ENCODE peak calls at places on chromosomes 7 and 10, in eight cellular contexts. R is GM12878; O is bronchial epithelial cell; H is A549; G is ascending aorta; E is H9; W is activated CD8-positive, alpha-beta T cell treated with anti-CD3 and anti-CD28 coated beads for 36 hours; M is spleen. L is an unnamed sample.

GRCh38 chr10:52143338-52143737 is 170.7 kb upstream of the DKK1 start:
- DNase-seq in O (no peak), M (no peak), H (no peak), G (no peak), R (no peak), W (no peak), E (no peak), L (no peak)

GRCh38 chr7:78768859-78769258 is 684.6 kb downstream of the MAGI2 start:
- DNase-seq in M (no peak), W (no peak), O (no peak), H (no peak), G (no peak), R (no peak), E (no peak), L (no peak)

GRCh38 chr10:128435811-128436210 is 309.6 kb upstream of the MKI67 start:
- DNase-seq in M (no peak), H (no peak), O (no peak), G (no peak), R (no peak), W (no peak), E (no peak), L (no peak)

GRCh38 chr10:71729023-71729649 is 9.6 kb upstream of the C10orf105 start:
- DNase-seq in M (peak), E (no peak), R (no peak), W (no peak), O (peak), H (peak), G (no peak), L (no peak)

GRCh38 chr7:132817844-132818427 is 241.7 kb upstream of the PLXNA4 start:
- DNase-seq in O (no peak), M (no peak), W (no peak), R (no peak), H (no peak), E (no peak), G (no peak), L (no peak)

GRCh38 chr7:94348142-94348541 is 46.6 kb upstream of the COL1A2 start:
- DNase-seq in M (no peak), W (no peak), G (no peak), H (no peak), R (no peak), E (no peak), O (no peak), L (no peak)

GRCh38 chr10:94983555-94983954 is 45.1 kb downstream of the CYP2C9 start:
- DNase-seq in O (no peak), R (no peak), G (no peak), W (no peak), E (no peak), M (no peak), H (no peak), L (no peak)

GRCh38 chr7:46653848-46654247 is 732.8 kb upstream of the IGFBP3 start:
- DNase-seq in G (no peak), H (no peak), R (no peak), W (no peak), E (no peak), O (no peak), M (no peak), L (no peak)

GRCh38 chr10:26843736-26844135 is 17.0 kb downstream of the ABI1 start:
- DNase-seq in W (no peak), M (no peak), E (no peak), G (no peak), R (no peak), H (no peak), O (peak), L (no peak)

GRCh38 chr7:141600139-141600538 is 48.9 kb downstream of the AGK start:
- DNase-seq in H (no peak), W (no peak), E (no peak), M (no peak), G (no peak), R (no peak), O (no peak), L (no peak)

GRCh38 chr7:45036317-45036716 is 36.3 kb downstream of the CCM2 start:
- DNase-seq in R (no peak), H (no peak), W (no peak), O (no peak), E (no peak), G (no peak), M (no peak), L (no peak)

GRCh38 chr7:132089356-132089755 is 486.9 kb downstream of the PLXNA4 start:
- DNase-seq in W (no peak), H (no peak), R (no peak), O (no peak), G (no peak), M (no peak), E (no peak), L (no peak)

GRCh38 chr10:28681345-28681763 is 4.0 kb downstream of the BAMBI start:
- DNase-seq in G (no peak), E (no peak), M (no peak), O (no peak), H (no peak), W (no peak), R (no peak), L (no peak)

GRCh38 chr7:151060416-151061234 is 1.2 kb downstream of the SLC4A2 start:
- DNase-seq in G (no peak), R (no peak), H (peak), M (no peak), W (peak), O (no peak), E (no peak), L (no peak)

GRCh38 chr10:97450828-97451227 is 4.9 kb downstream of the ZDHHC16 start:
- DNase-seq in H (no peak), M (no peak), W (no peak), G (no peak), O (peak), E (no peak), R (no peak), L (no peak)

GRCh38 chr10:7218974-7219373 is 191.9 kb downstream of the SFMBT2 start:
- DNase-seq in W (no peak), O (no peak), G (no peak), M (no peak), R (no peak), E (no peak), H (no peak), L (no peak)

GRCh38 chr7:85695041-85695990 is 508.5 kb upstream of the SEMA3D start:
- DNase-seq in H (peak), G (no peak), M (no peak), R (no peak), E (no peak), W (no peak), O (peak), L (no peak)

GRCh38 chr7:1651031-1651446 is 19.0 kb upstream of the ELFN1 start:
- DNase-seq in G (no peak), R (no peak), O (no peak), W (no peak), E (no peak), H (no peak), M (no peak), L (no peak)

GRCh38 chr7:101557421-101557820 is 71.7 kb downstream of the MYL10 start:
- DNase-seq in W (no peak), E (peak), O (no peak), R (no peak), H (no peak), G (no peak), M (no peak), L (no peak)

GRCh38 chr10:375885-376505 is 240.7 kb downstream of the ZMYND11 start:
- DNase-seq in E (no peak), G (no peak), W (no peak), M (peak), H (no peak), R (no peak), O (no peak), L (no peak)

GRCh38 chr7:96090756-96091155 is 231.1 kb downstream of the SLC25A13 start:
- DNase-seq in M (no peak), H (no peak), W (no peak), R (no peak), O (no peak), G (no peak), E (no peak), L (no peak)

DNA sequence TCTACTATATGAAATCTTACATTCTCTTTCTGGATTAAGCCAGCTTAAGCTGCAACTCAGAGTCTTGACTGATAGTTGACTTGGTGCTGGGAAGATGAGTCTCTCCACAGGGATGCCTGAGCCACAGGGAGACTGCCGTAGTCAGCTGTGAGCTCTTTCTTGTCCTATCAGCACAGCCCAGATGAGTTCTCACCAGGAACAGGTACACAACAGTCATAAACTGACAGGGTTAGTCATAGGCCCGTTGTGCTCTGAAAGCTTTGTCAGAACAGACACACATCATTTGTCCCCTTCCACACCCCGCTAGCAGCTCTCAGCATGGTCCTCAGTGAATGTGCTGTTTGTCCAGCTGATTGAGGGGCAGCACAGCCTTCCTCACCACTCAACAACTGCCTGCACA is 221.6 kb downstream of the RPS24 start:
- DNase-seq in E (no peak), R (no peak), H (no peak), M (no peak), G (no peak), O (peak), W (no peak), L (no peak)
- TF ChIP-seq CTCF in E (no peak), R (no peak), H (no peak), M (no peak), G (no peak), O (no peak), W (no peak), L (no peak)

GRCh38 chr7:5526190-5527037 is 102.8 kb upstream of the TNRC18 start:
- DNase-seq in E (peak), W (peak), G (no peak), H (no peak), M (peak), R (no peak), O (peak), L (peak)
- TF ChIP-seq CTCF in E (no peak), W (no peak), G (no peak), H (peak), M (peak), R (peak), O (peak), L (peak)

GRCh38 chr10:120634629-120635028 is 177.6 kb downstream of the PLPP4 start:
- DNase-seq in M (no peak), E (peak), O (no peak), G (no peak), H (no peak), W (no peak), R (no peak), L (no peak)
- TF ChIP-seq CTCF in M (no peak), E (peak), O (no peak), G (no peak), H (no peak), W (no peak), R (peak), L (peak)

GRCh38 chr10:75402486-75403143 is 1.1 kb upstream of the ZNF503 start:
- DNase-seq in W (no peak), E (peak), R (no peak), O (no peak), G (no peak), M (no peak), H (peak), L (peak)

GRCh38 chr10:75404023-75404334 is 2.4 kb upstream of the ZNF503 start:
- DNase-seq in M (no peak), E (no peak), G (no peak), W (no peak), O (no peak), R (no peak), H (no peak), L (peak)

GRCh38 chr10:75401569-75402485 is at the start of gene ZNF503:
- DNase-seq in M (peak), R (peak), E (peak), G (peak), H (peak), O (peak), W (peak), L (peak)

GRCh38 chr10:75404335-75405200 is 3.0 kb upstream of the ZNF503 start:
- DNase-seq in H (no peak), R (no peak), W (no peak), E (peak), M (no peak), G (no peak), O (peak), L (no peak)

GRCh38 chr10:75403144-75404022 is 1.8 kb upstream of the ZNF503 start:
- DNase-seq in H (peak), G (no peak), R (no peak), M (no peak), W (no peak), E (peak), O (no peak), L (peak)
- TF ChIP-seq CTCF in H (no peak), G (no peak), R (no peak), M (no peak), W (no peak), E (no peak), O (peak), L (no peak)

GRCh38 chr7:31478018-31478417 is 35.9 kb upstream of the ITPRID1 start:
- DNase-seq in W (no peak), R (no peak), E (no peak), G (no peak), O (no peak), M (no peak), H (no peak), L (no peak)

GRCh38 chr7:31478744-31479143 is 35.1 kb upstream of the ITPRID1 start:
- DNase-seq in G (no peak), O (no peak), M (no peak), W (no peak), E (no peak), R (peak), H (no peak), L (peak)

GRCh38 chr7:31476073-31476745 is 37.7 kb upstream of the ITPRID1 start:
- DNase-seq in E (no peak), O (no peak), W (no peak), R (no peak), H (peak), G (no peak), M (no peak), L (no peak)
- TF ChIP-seq CTCF in E (no peak), O (peak), W (no peak), R (no peak), H (peak), G (no peak), M (no peak), L (peak)

GRCh38 chr10:126520918-126521317 is 132.6 kb upstream of the ADAM12 start:
- DNase-seq in W (no peak), G (no peak), O (no peak), E (no peak), R (no peak), H (no peak), M (no peak), L (no peak)
- TF ChIP-seq CTCF in W (no peak), G (no peak), O (no peak), E (peak), R (no peak), H (peak), M (no peak), L (peak)

GRCh38 chr10:87816163-87816841 is 1.7 kb downstream of the ATAD1 start:
- DNase-seq in O (no peak), M (no peak), E (no peak), H (no peak), R (no peak), W (no peak), G (no peak), L (no peak)
- TF ChIP-seq CTCF in O (peak), M (no peak), E (peak), H (no peak), R (no peak), W (peak), G (no peak), L (no peak)

GRCh38 chr7:149599636-149600206 is 102.1 kb upstream of the ZNF746 start:
- DNase-seq in R (no peak), W (no peak), O (no peak), M (no peak), E (no peak), H (no peak), G (no peak), L (peak)

GRCh38 chr7:149595541-149595940 is 97.9 kb upstream of the ZNF746 start:
- DNase-seq in W (no peak), E (no peak), M (no peak), H (no peak), R (no peak), G (no peak), O (no peak), L (no peak)

GRCh38 chr7:149595078-149595477 is 97.5 kb upstream of the ZNF746 start:
- DNase-seq in G (no peak), W (no peak), H (no peak), O (no peak), R (no peak), E (no peak), M (no peak), L (no peak)

GRCh38 chr7:149604521-149604920 is 106.9 kb upstream of the ZNF746 start:
- DNase-seq in M (no peak), O (no peak), R (no peak), E (no peak), W (no peak), H (no peak), G (no peak), L (no peak)

GRCh38 chr7:149598721-149599308 is 101.2 kb upstream of the ZNF746 start:
- DNase-seq in R (no peak), M (no peak), H (peak), E (peak), G (no peak), O (peak), W (peak), L (peak)
- TF ChIP-seq CTCF in R (peak), M (no peak), H (peak), E (peak), G (no peak), O (peak), W (peak), L (peak)

L was measured in GM06990.